ENCODE peak calls at places on chromosomes 2 and 18, in six cellular contexts. One of them, this sample, is unnamed.

GRCh38 chr18:63505566-63506335 is 29.0 kb downstream of the SERPINB5 start:
- DNase-seq in GM23338: peak; percentile 79
- DNase-seq in sigmoid colon: no peak
- DNase-seq in HL-60: no peak
- DNase-seq in GM12864: no peak
- DNase-seq in fibroblast of lung: no peak
- DNase-seq in this sample: peak; percentile 53

GRCh38 chr2:68367918-68368656 is 3.0 kb downstream of the PLEK start:
- DNase-seq in HL-60: no peak
- DNase-seq in GM12864: no peak
- DNase-seq in sigmoid colon: no peak
- DNase-seq in fibroblast of lung: peak; percentile 5
- DNase-seq in GM23338: no peak
- DNase-seq in this sample: no peak

GRCh38 chr18:69085933-69086332 is 288.1 kb downstream of the CCDC102B start:
- DNase-seq in HL-60: no peak
- DNase-seq in sigmoid colon: no peak
- DNase-seq in fibroblast of lung: no peak
- DNase-seq in GM23338: no peak
- DNase-seq in GM12864: no peak
- DNase-seq in this sample: no peak

GRCh38 chr18:74597662-74598349 is at the start of gene ZNF407:
- DNase-seq in GM12864: peak; percentile 78
- DNase-seq in fibroblast of lung: peak; percentile 91
- DNase-seq in GM23338: peak; percentile 96
- DNase-seq in sigmoid colon: peak; percentile 93
- DNase-seq in HL-60: peak; percentile 86
- DNase-seq in this sample: peak; percentile 90

GRCh38 chr2:108916397-108917077 is 72.5 kb downstream of the EDAR start:
- DNase-seq in GM23338: no peak
- DNase-seq in fibroblast of lung: no peak
- DNase-seq in sigmoid colon: peak; percentile 46
- DNase-seq in HL-60: no peak
- DNase-seq in GM12864: no peak
- DNase-seq in this sample: no peak

GRCh38 chr2:165202230-165202629 is 1.6 kb downstream of the SCN3A start:
- DNase-seq in fibroblast of lung: no peak
- DNase-seq in GM23338: no peak
- DNase-seq in sigmoid colon: no peak
- DNase-seq in HL-60: no peak
- DNase-seq in GM12864: no peak
- DNase-seq in this sample: no peak

GRCh38 chr2:36338827-36339145 is 16.8 kb upstream of the CRIM1 start:
- DNase-seq in HL-60: no peak
- DNase-seq in GM23338: peak; percentile 63
- DNase-seq in fibroblast of lung: peak; percentile 85
- DNase-seq in sigmoid colon: no peak
- DNase-seq in GM12864: no peak
- DNase-seq in this sample: no peak

GRCh38 chr2:4214444-4215295 is 511.3 kb downstream of the DCDC2C start:
- DNase-seq in GM23338: no peak
- DNase-seq in GM12864: no peak
- DNase-seq in sigmoid colon: no peak
- DNase-seq in fibroblast of lung: no peak
- DNase-seq in HL-60: no peak
- DNase-seq in this sample: no peak

GRCh38 chr2:188181439-188181838 is 110.2 kb upstream of the GULP1 start:
- DNase-seq in sigmoid colon: no peak
- DNase-seq in GM23338: peak; percentile 53
- DNase-seq in fibroblast of lung: no peak
- DNase-seq in GM12864: no peak
- DNase-seq in HL-60: no peak
- DNase-seq in this sample: no peak

GRCh38 chr2:215677466-215677865 is 241.6 kb upstream of the FN1 start:
- DNase-seq in GM12864: no peak
- DNase-seq in GM23338: no peak
- DNase-seq in HL-60: no peak
- DNase-seq in sigmoid colon: no peak
- DNase-seq in fibroblast of lung: peak; percentile 67
- DNase-seq in this sample: no peak

GRCh38 chr18:63518178-63519012 is 23.8 kb upstream of the SERPINB12 start:
- DNase-seq in sigmoid colon: peak; percentile 74
- DNase-seq in HL-60: peak; percentile 54
- DNase-seq in GM12864: peak; percentile 42
- DNase-seq in fibroblast of lung: peak; percentile 48
- DNase-seq in GM23338: peak; percentile 95
- DNase-seq in this sample: peak; percentile 45

GRCh38 chr2:27281855-27282559 is at the start of gene TRIM54:
- DNase-seq in GM12864: no peak
- DNase-seq in HL-60: no peak
- DNase-seq in GM23338: peak; percentile 29
- DNase-seq in sigmoid colon: no peak
- DNase-seq in fibroblast of lung: no peak
- DNase-seq in this sample: no peak

GRCh38 chr2:32009479-32010256 is 1.1 kb downstream of the MEMO1 start:
- DNase-seq in fibroblast of lung: peak; percentile 32
- DNase-seq in HL-60: no peak
- DNase-seq in sigmoid colon: peak; percentile 73
- DNase-seq in GM23338: peak; percentile 50
- DNase-seq in GM12864: no peak
- DNase-seq in this sample: peak; percentile 50

GRCh38 chr18:50509012-50509411 is 50.9 kb upstream of the MAPK4 start:
- DNase-seq in GM12864: no peak
- DNase-seq in sigmoid colon: no peak
- DNase-seq in fibroblast of lung: no peak
- DNase-seq in GM23338: no peak
- DNase-seq in HL-60: no peak
- DNase-seq in this sample: no peak

GRCh38 chr2:96207778-96208143 is 866 bp downstream of the STARD7 start:
- DNase-seq in GM23338: no peak
- DNase-seq in sigmoid colon: no peak
- DNase-seq in HL-60: no peak
- DNase-seq in fibroblast of lung: no peak
- DNase-seq in GM12864: peak; percentile 39
- DNase-seq in this sample: peak; percentile 53

GRCh38 chr2:122135353-122135947 is 380.0 kb downstream of the TSN start:
- DNase-seq in GM23338: no peak
- DNase-seq in sigmoid colon: no peak
- DNase-seq in GM12864: no peak
- DNase-seq in HL-60: no peak
- DNase-seq in fibroblast of lung: no peak
- DNase-seq in this sample: no peak

GRCh38 chr2:62287895-62288589 is 92.1 kb downstream of the B3GNT2 start:
- DNase-seq in sigmoid colon: peak; percentile 76
- DNase-seq in fibroblast of lung: peak; percentile 40
- DNase-seq in GM23338: no peak
- DNase-seq in HL-60: peak; percentile 88
- DNase-seq in GM12864: peak; percentile 55
- DNase-seq in this sample: no peak

GRCh38 chr2:201779996-201780673 is 598 bp downstream of the ALS2 start:
- DNase-seq in fibroblast of lung: peak; percentile 34
- DNase-seq in sigmoid colon: no peak
- DNase-seq in HL-60: no peak
- DNase-seq in GM12864: no peak
- DNase-seq in GM23338: peak; percentile 23
- DNase-seq in this sample: peak; percentile 12

GRCh38 chr2:100884145-100884621 is 64.2 kb downstream of the NPAS2 start:
- DNase-seq in sigmoid colon: no peak
- DNase-seq in HL-60: no peak
- DNase-seq in fibroblast of lung: no peak
- DNase-seq in GM23338: no peak
- DNase-seq in GM12864: no peak
- DNase-seq in this sample: no peak

GRCh38 chr2:4882421-4882820 is 809.8 kb upstream of the SOX11 start:
- DNase-seq in sigmoid colon: no peak
- DNase-seq in HL-60: no peak
- DNase-seq in GM12864: no peak
- DNase-seq in fibroblast of lung: no peak
- DNase-seq in GM23338: no peak
- DNase-seq in this sample: no peak

GRCh38 chr2:240623531-240624010 is 1.7 kb upstream of the GPR35 start:
- DNase-seq in sigmoid colon: no peak
- DNase-seq in fibroblast of lung: no peak
- DNase-seq in GM12864: no peak
- DNase-seq in GM23338: no peak
- DNase-seq in HL-60: no peak
- DNase-seq in this sample: no peak

GRCh38 chr2:95722331-95722730 is 130.5 kb downstream of the TRIM43 start:
- DNase-seq in GM23338: no peak
- DNase-seq in sigmoid colon: no peak
- DNase-seq in GM12864: no peak
- DNase-seq in fibroblast of lung: no peak
- DNase-seq in HL-60: no peak
- DNase-seq in this sample: no peak

GRCh38 chr2:237987263-237987662 is 20.4 kb downstream of the UBE2F start:
- DNase-seq in GM12864: no peak
- DNase-seq in GM23338: peak; percentile 29
- DNase-seq in sigmoid colon: no peak
- DNase-seq in HL-60: no peak
- DNase-seq in fibroblast of lung: no peak
- DNase-seq in this sample: no peak

GRCh38 chr18:43805646-43806194 is 528.4 kb upstream of the SYT4 start:
- DNase-seq in fibroblast of lung: peak; percentile 66
- DNase-seq in GM23338: no peak
- DNase-seq in GM12864: no peak
- DNase-seq in HL-60: no peak
- DNase-seq in sigmoid colon: no peak
- DNase-seq in this sample: no peak

GRCh38 chr2:229129738-229130371 is 141.2 kb downstream of the PID1 start:
- DNase-seq in fibroblast of lung: peak; percentile 65
- DNase-seq in HL-60: no peak
- DNase-seq in GM12864: no peak
- DNase-seq in GM23338: no peak
- DNase-seq in sigmoid colon: no peak
- DNase-seq in this sample: no peak

GRCh38 chr2:170121689-170122088 is 56.3 kb upstream of the MYO3B start:
- DNase-seq in fibroblast of lung: peak; percentile 44
- DNase-seq in GM12864: no peak
- DNase-seq in GM23338: no peak
- DNase-seq in sigmoid colon: no peak
- DNase-seq in HL-60: no peak
- DNase-seq in this sample: no peak

GRCh38 chr2:170118641-170119040 is 59.3 kb upstream of the MYO3B start:
- DNase-seq in HL-60: no peak
- DNase-seq in fibroblast of lung: no peak
- DNase-seq in GM23338: no peak
- DNase-seq in GM12864: no peak
- DNase-seq in sigmoid colon: no peak
- DNase-seq in this sample: no peak

GRCh38 chr2:170122883-170123547 is 54.9 kb upstream of the MYO3B start:
- DNase-seq in GM12864: no peak
- DNase-seq in sigmoid colon: no peak
- DNase-seq in fibroblast of lung: peak; percentile 76
- DNase-seq in HL-60: no peak
- DNase-seq in GM23338: no peak
- DNase-seq in this sample: no peak

GRCh38 chr2:170123593-170123992 is 54.4 kb upstream of the MYO3B start:
- DNase-seq in HL-60: no peak
- DNase-seq in GM12864: no peak
- DNase-seq in GM23338: peak; percentile 72
- DNase-seq in fibroblast of lung: peak; percentile 53
- DNase-seq in sigmoid colon: no peak
- DNase-seq in this sample: no peak
- TF ChIP-seq CTCF in HL-60: no peak
- TF ChIP-seq CTCF in GM12864: no peak
- TF ChIP-seq CTCF in GM23338: peak; percentile 40
- TF ChIP-seq CTCF in fibroblast of lung: no peak
- TF ChIP-seq CTCF in sigmoid colon: no peak
- TF ChIP-seq CTCF in this sample: no peak

DNA sequence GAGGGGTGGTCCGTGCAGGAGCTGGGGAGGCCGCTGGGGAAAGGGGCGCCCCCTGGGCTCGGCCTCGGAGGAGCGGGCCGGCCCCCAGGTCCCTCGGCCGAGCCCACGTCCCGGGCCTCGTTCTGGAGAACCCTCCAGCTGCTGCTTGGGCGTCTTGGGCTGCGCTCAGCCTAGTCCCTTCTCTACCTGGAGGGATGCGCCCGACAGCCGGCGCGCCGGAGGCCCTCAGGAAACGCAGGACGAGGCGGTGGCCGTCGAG is 293 bp upstream of the D2HGDH start:
- DNase-seq in GM23338: no peak
- DNase-seq in GM12864: no peak
- DNase-seq in fibroblast of lung: no peak
- DNase-seq in HL-60: no peak
- DNase-seq in sigmoid colon: no peak
- DNase-seq in this sample: no peak
- TF ChIP-seq CTCF in GM23338: no peak
- TF ChIP-seq CTCF in GM12864: peak; percentile 22
- TF ChIP-seq CTCF in fibroblast of lung: peak; percentile 10
- TF ChIP-seq CTCF in HL-60: no peak
- TF ChIP-seq CTCF in sigmoid colon: no peak
- TF ChIP-seq CTCF in this sample: no peak

GRCh38 chr18:65907281-65907680 is 156.5 kb downstream of the CDH7 start:
- DNase-seq in GM23338: no peak
- DNase-seq in GM12864: no peak
- DNase-seq in sigmoid colon: no peak
- DNase-seq in fibroblast of lung: no peak
- DNase-seq in HL-60: no peak
- DNase-seq in this sample: no peak

GRCh38 chr18:65901522-65901921 is 150.7 kb downstream of the CDH7 start:
- DNase-seq in sigmoid colon: no peak
- DNase-seq in GM23338: no peak
- DNase-seq in GM12864: no peak
- DNase-seq in fibroblast of lung: no peak
- DNase-seq in HL-60: no peak
- DNase-seq in this sample: no peak

DNA sequence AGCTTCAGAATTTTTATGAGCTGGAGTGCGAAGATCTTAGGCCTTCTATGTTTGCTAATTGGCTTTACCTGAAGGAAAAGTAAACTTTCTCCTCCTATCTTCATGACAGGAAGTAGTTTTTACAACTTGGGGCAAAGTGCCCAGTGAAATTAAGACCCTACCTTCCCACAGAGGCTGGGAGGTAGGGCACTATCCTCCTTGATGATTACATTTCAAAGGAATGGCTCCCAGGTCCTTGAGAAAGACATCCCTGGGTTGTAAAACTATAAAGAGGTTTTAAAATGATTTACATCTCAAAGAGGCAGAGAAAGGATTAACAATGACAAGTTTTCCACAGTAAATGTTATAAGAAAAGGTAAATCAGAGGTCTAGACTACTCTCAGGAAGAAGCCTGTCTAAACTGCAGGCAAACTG is 155.8 kb downstream of the CDH7 start:
- DNase-seq in fibroblast of lung: no peak
- DNase-seq in GM23338: peak; percentile 79
- DNase-seq in HL-60: no peak
- DNase-seq in sigmoid colon: no peak
- DNase-seq in GM12864: no peak
- DNase-seq in this sample: no peak
- TF ChIP-seq CTCF in fibroblast of lung: no peak
- TF ChIP-seq CTCF in GM23338: no peak
- TF ChIP-seq CTCF in HL-60: no peak
- TF ChIP-seq CTCF in sigmoid colon: no peak
- TF ChIP-seq CTCF in GM12864: no peak
- TF ChIP-seq CTCF in this sample: no peak

DNA sequence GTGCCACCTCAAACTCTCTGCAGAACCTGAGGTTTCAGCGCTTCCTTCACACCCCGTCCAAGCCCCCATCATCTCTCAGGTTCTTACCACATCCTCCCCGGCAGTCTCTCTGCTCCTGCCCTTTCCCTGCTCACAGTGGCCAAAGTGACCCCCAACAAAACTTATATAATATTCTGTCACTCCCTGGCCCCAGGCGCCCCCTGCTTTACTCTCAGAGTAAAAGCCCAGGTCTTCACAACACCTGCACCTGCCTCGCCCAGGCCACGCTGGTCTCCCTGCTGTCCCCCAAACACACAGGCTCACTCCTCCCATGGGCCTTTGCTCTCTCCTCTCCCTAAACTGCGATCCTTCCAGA is 6.4 kb downstream of the ITGB1BP1 start:
- DNase-seq in GM12864: no peak
- DNase-seq in GM23338: peak; percentile 48
- DNase-seq in sigmoid colon: no peak
- DNase-seq in HL-60: no peak
- DNase-seq in fibroblast of lung: no peak
- DNase-seq in this sample: no peak
- TF ChIP-seq CTCF in GM12864: no peak
- TF ChIP-seq CTCF in GM23338: peak; percentile 26
- TF ChIP-seq CTCF in sigmoid colon: no peak
- TF ChIP-seq CTCF in HL-60: no peak
- TF ChIP-seq CTCF in fibroblast of lung: no peak
- TF ChIP-seq CTCF in this sample: no peak

This sample was measured in GM13976.